ENCODE peak calls at places on chromosome 14, in eight cellular contexts. J is RWPE2, M is AG10803, C is GM06990, A is transverse colon, U is AG09309, R is Caco-2, P is astrocyte of the spinal cord. F is an unnamed sample.

GRCh38 chr14:96852823-96853422 is 55.7 kb downstream of the VRK1 start:
- DNase-seq in J (no peak), M (peak), C (no peak), A (no peak), U (peak), R (no peak), P (peak), F (peak)

GRCh38 chr14:73750161-73750901 is 36.1 kb upstream of the PNMA1 start:
- DNase-seq in J (no peak), M (no peak), C (no peak), A (no peak), U (no peak), R (no peak), P (no peak), F (no peak)

GRCh38 chr14:37320106-37320505 is 122.4 kb downstream of the MIPOL1 start:
- DNase-seq in J (no peak), M (no peak), C (no peak), A (no peak), U (no peak), R (no peak), P (no peak), F (no peak)

GRCh38 chr14:92794547-92794941 is 439 bp downstream of the GOLGA5 start:
- DNase-seq in J (no peak), M (peak), C (no peak), A (peak), U (no peak), R (no peak), P (no peak), F (no peak)

GRCh38 chr14:69815556-69815955 is 18.5 kb upstream of the SLC10A1 start:
- DNase-seq in J (no peak), M (no peak), C (no peak), A (no peak), U (no peak), R (peak), P (no peak), F (no peak)

GRCh38 chr14:51520087-51520486 is 131.6 kb upstream of the FRMD6 start:
- DNase-seq in J (no peak), M (peak), C (no peak), A (no peak), U (no peak), R (no peak), P (no peak), F (no peak)

GRCh38 chr14:47539065-47539464 is 136.3 kb downstream of the MDGA2 start:
- DNase-seq in J (no peak), M (no peak), C (no peak), A (no peak), U (no peak), R (no peak), P (peak), F (no peak)

GRCh38 chr14:76964695-76965094 is 63.8 kb downstream of the IRF2BPL start:
- DNase-seq in J (no peak), M (no peak), C (no peak), A (no peak), U (no peak), R (no peak), P (no peak), F (no peak)

GRCh38 chr14:95549656-95550585 is 15.1 kb downstream of the GLRX5 start:
- DNase-seq in J (no peak), M (no peak), C (no peak), A (peak), U (no peak), R (no peak), P (no peak), F (no peak)

GRCh38 chr14:70641548-70642312 is at the start of gene TTC9:
- DNase-seq in J (no peak), M (no peak), C (peak), A (peak), U (no peak), R (no peak), P (no peak), F (no peak)

GRCh38 chr14:81613341-81614045 is 79.8 kb upstream of the SEL1L start:
- DNase-seq in J (no peak), M (no peak), C (no peak), A (no peak), U (no peak), R (no peak), P (no peak), F (no peak)

GRCh38 chr14:74501135-74501614 is 7.6 kb downstream of the ISCA2 start:
- DNase-seq in J (peak), M (peak), C (no peak), A (peak), U (no peak), R (no peak), P (peak), F (peak)

GRCh38 chr14:105430535-105430934 is 10.9 kb downstream of the MTA1 start:
- DNase-seq in J (peak), M (peak), C (no peak), A (no peak), U (no peak), R (no peak), P (peak), F (peak)

GRCh38 chr14:54683882-54684794 is 117.2 kb downstream of the SAMD4A start:
- DNase-seq in J (peak), M (peak), C (no peak), A (peak), U (peak), R (no peak), P (peak), F (peak)

GRCh38 chr14:58315606-58316005 is 17.3 kb downstream of the ARID4A start:
- DNase-seq in J (no peak), M (peak), C (no peak), A (no peak), U (no peak), R (no peak), P (no peak), F (no peak)

GRCh38 chr14:68782091-68782981 is 10.5 kb downstream of the ZFP36L1 start:
- DNase-seq in J (no peak), M (no peak), C (no peak), A (no peak), U (no peak), R (peak), P (no peak), F (no peak)

GRCh38 chr14:68780358-68781160 is 12.3 kb downstream of the ZFP36L1 start:
- DNase-seq in J (no peak), M (peak), C (no peak), A (peak), U (no peak), R (peak), P (peak), F (no peak)

GRCh38 chr14:68781161-68782021 is 11.5 kb downstream of the ZFP36L1 start:
- DNase-seq in J (no peak), M (no peak), C (no peak), A (peak), U (no peak), R (peak), P (no peak), F (no peak)

GRCh38 chr14:68777644-68778043 is 15.2 kb downstream of the ZFP36L1 start:
- DNase-seq in J (no peak), M (no peak), C (no peak), A (no peak), U (no peak), R (no peak), P (no peak), F (no peak)

GRCh38 chr14:68779761-68780323 is 13.0 kb downstream of the ZFP36L1 start:
- DNase-seq in J (no peak), M (peak), C (no peak), A (peak), U (peak), R (peak), P (peak), F (peak)
- H3K4me3 ChIP-seq in J (no peak), M (no peak), C (no peak), A (no peak), U (no peak), R (no peak), P (no peak), F (no peak)

GRCh38 chr14:90726656-90727055 is 89.6 kb downstream of the TTC7B start:
- DNase-seq in J (no peak), M (peak), C (no peak), A (peak), U (no peak), R (peak), P (peak), F (peak)
- TF ChIP-seq CTCF in J (peak), M (peak), C (no peak), A (peak), U (peak), R (peak), P (peak), F (no peak)

GRCh38 chr14:93927746-93928145 is 602 bp downstream of the FAM181A start:
- DNase-seq in J (no peak), M (no peak), C (no peak), A (no peak), U (no peak), R (no peak), P (no peak), F (no peak)
- H3K4me3 ChIP-seq in J (no peak), M (no peak), C (no peak), A (no peak), U (no peak), R (no peak), P (no peak), F (no peak)

DNA sequence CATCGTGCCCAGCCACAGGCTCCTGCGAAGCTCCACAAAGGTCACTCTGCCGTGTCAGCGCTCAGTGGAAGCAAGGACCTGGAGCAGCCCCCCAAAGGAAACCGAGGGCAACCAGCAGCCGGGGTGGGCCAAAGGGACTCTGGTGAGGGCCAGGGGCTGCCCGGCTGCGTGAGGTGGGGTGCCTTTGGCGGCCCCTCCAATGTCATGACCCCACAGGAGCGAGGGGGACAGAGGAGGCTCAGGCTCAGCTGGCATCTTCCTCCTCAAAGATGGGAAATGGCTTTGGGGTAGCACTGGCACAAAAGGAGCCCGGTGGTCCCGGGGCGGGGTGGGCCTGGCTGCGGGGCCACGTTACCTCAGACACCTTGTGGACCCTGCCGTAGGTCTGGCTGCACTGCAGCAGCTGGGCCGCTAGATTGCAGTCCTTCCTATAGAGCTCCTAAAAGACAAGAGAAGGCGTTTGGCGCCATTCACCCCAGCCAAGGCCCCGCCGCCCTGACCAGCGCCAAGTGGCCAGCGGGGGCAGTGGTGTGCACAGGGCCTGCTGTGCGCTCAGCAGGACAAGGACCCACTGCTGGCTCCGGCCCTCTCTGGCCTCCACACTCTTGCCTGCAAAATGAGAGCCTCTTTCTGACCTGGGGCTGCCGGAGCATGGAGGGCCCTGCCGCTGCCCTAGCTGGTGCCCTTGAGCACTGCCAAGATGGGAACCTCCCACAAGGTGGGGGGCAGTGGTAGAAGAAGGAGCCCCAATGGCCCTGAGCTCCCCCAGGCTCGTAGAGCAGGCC is 46.9 kb downstream of the BEGAIN start:
- DNase-seq in J (peak), M (no peak), C (no peak), A (no peak), U (no peak), R (peak), P (no peak), F (no peak)
- TF ChIP-seq CTCF in J (peak), M (no peak), C (no peak), A (no peak), U (peak), R (peak), P (peak), F (peak)